ENCODE peak calls at places on chromosomes 1 and 21, in ten cellular contexts. One of them, this sample, is unnamed.

GRCh38 chr1:12591267-12591938 is 26.6 kb downstream of the DHRS3 start:
- DNase-seq in GM06990: no peak
- DNase-seq in MM.1S: no peak
- DNase-seq in PC-3: no peak
- DNase-seq in astrocyte of the spinal cord: peak
- DNase-seq in right atrium auricular region: peak
- DNase-seq in upper lobe of left lung: no peak
- DNase-seq in fibroblast of lung: peak
- DNase-seq in brain microvascular endothelial cell: no peak
- DNase-seq in BE2C: no peak
- DNase-seq in this sample: no peak

GRCh38 chr1:239247299-239247698 is 139.1 kb upstream of the CHRM3 start:
- DNase-seq in PC-3: peak
- DNase-seq in astrocyte of the spinal cord: no peak
- DNase-seq in brain microvascular endothelial cell: no peak
- DNase-seq in BE2C: no peak
- DNase-seq in GM06990: no peak
- DNase-seq in MM.1S: no peak
- DNase-seq in upper lobe of left lung: no peak
- DNase-seq in fibroblast of lung: peak
- DNase-seq in right atrium auricular region: no peak
- DNase-seq in this sample: no peak

GRCh38 chr1:153827168-153827964 is 52.2 kb downstream of the SLC27A3 start:
- DNase-seq in brain microvascular endothelial cell: no peak
- DNase-seq in BE2C: no peak
- DNase-seq in PC-3: no peak
- DNase-seq in upper lobe of left lung: no peak
- DNase-seq in GM06990: no peak
- DNase-seq in right atrium auricular region: no peak
- DNase-seq in fibroblast of lung: no peak
- DNase-seq in astrocyte of the spinal cord: no peak
- DNase-seq in MM.1S: no peak
- DNase-seq in this sample: peak

GRCh38 chr1:26697978-26698849 is 2.4 kb downstream of the ARID1A start:
- DNase-seq in upper lobe of left lung: peak
- DNase-seq in BE2C: peak
- DNase-seq in MM.1S: peak
- DNase-seq in right atrium auricular region: peak
- DNase-seq in brain microvascular endothelial cell: peak
- DNase-seq in GM06990: peak
- DNase-seq in fibroblast of lung: peak
- DNase-seq in astrocyte of the spinal cord: peak
- DNase-seq in PC-3: peak
- DNase-seq in this sample: peak

GRCh38 chr1:175009532-175009931 is 9.8 kb downstream of the CACYBP start:
- DNase-seq in GM06990: no peak
- DNase-seq in MM.1S: no peak
- DNase-seq in brain microvascular endothelial cell: no peak
- DNase-seq in upper lobe of left lung: no peak
- DNase-seq in BE2C: no peak
- DNase-seq in PC-3: no peak
- DNase-seq in astrocyte of the spinal cord: no peak
- DNase-seq in right atrium auricular region: no peak
- DNase-seq in fibroblast of lung: no peak
- DNase-seq in this sample: no peak

GRCh38 chr21:46078322-46078981 is 19.5 kb upstream of the COL6A2 start:
- DNase-seq in brain microvascular endothelial cell: no peak
- DNase-seq in fibroblast of lung: peak
- DNase-seq in MM.1S: no peak
- DNase-seq in GM06990: no peak
- DNase-seq in upper lobe of left lung: peak
- DNase-seq in BE2C: no peak
- DNase-seq in astrocyte of the spinal cord: peak
- DNase-seq in right atrium auricular region: peak
- DNase-seq in PC-3: no peak
- DNase-seq in this sample: no peak

GRCh38 chr1:115166531-115167091 is 77.3 kb upstream of the TSPAN2 start:
- DNase-seq in upper lobe of left lung: no peak
- DNase-seq in BE2C: no peak
- DNase-seq in PC-3: peak
- DNase-seq in right atrium auricular region: no peak
- DNase-seq in fibroblast of lung: peak
- DNase-seq in GM06990: no peak
- DNase-seq in astrocyte of the spinal cord: peak
- DNase-seq in MM.1S: no peak
- DNase-seq in brain microvascular endothelial cell: peak
- DNase-seq in this sample: no peak

GRCh38 chr1:186753241-186753640 is 73.0 kb upstream of the PTGS2 start:
- DNase-seq in upper lobe of left lung: no peak
- DNase-seq in right atrium auricular region: no peak
- DNase-seq in GM06990: no peak
- DNase-seq in BE2C: no peak
- DNase-seq in astrocyte of the spinal cord: no peak
- DNase-seq in MM.1S: no peak
- DNase-seq in PC-3: peak
- DNase-seq in fibroblast of lung: no peak
- DNase-seq in brain microvascular endothelial cell: no peak
- DNase-seq in this sample: no peak

GRCh38 chr1:23013657-23014056 is 2.0 kb downstream of the TEX46 start:
- DNase-seq in right atrium auricular region: no peak
- DNase-seq in GM06990: no peak
- DNase-seq in fibroblast of lung: no peak
- DNase-seq in brain microvascular endothelial cell: no peak
- DNase-seq in upper lobe of left lung: no peak
- DNase-seq in MM.1S: no peak
- DNase-seq in PC-3: peak
- DNase-seq in BE2C: no peak
- DNase-seq in astrocyte of the spinal cord: peak
- DNase-seq in this sample: peak

DNA sequence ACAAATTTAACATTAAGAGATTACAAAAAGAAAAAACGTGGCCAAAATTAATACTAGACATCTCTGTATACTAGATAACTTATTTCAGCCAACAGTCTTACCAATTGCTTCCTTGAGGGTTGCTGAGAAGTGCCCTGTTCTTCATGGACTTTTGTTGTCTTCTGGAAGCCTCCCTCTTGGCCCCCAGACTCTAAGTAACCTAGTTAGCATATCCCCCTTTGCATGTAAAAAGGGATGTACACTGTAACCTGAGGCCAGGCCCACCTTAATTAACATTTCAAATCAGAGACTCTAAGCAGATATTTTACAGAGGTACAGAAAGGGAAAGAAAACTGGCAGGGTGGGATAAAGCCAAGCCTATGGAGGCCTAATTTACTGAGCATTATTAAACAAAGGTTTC is 1047.3 kb downstream of the ADGRL2 start:
- DNase-seq in right atrium auricular region: no peak
- DNase-seq in astrocyte of the spinal cord: no peak
- DNase-seq in PC-3: no peak
- DNase-seq in BE2C: no peak
- DNase-seq in upper lobe of left lung: no peak
- DNase-seq in MM.1S: no peak
- DNase-seq in fibroblast of lung: no peak
- DNase-seq in brain microvascular endothelial cell: no peak
- DNase-seq in GM06990: no peak
- DNase-seq in this sample: no peak
- H3K4me3 ChIP-seq in right atrium auricular region: no peak
- H3K4me3 ChIP-seq in astrocyte of the spinal cord: no peak
- H3K4me3 ChIP-seq in PC-3: no peak
- H3K4me3 ChIP-seq in BE2C: no peak
- H3K4me3 ChIP-seq in upper lobe of left lung: no peak
- H3K4me3 ChIP-seq in MM.1S: no peak
- H3K4me3 ChIP-seq in fibroblast of lung: no peak
- H3K4me3 ChIP-seq in brain microvascular endothelial cell: no peak
- H3K4me3 ChIP-seq in GM06990: no peak
- H3K4me3 ChIP-seq in this sample: no peak

DNA sequence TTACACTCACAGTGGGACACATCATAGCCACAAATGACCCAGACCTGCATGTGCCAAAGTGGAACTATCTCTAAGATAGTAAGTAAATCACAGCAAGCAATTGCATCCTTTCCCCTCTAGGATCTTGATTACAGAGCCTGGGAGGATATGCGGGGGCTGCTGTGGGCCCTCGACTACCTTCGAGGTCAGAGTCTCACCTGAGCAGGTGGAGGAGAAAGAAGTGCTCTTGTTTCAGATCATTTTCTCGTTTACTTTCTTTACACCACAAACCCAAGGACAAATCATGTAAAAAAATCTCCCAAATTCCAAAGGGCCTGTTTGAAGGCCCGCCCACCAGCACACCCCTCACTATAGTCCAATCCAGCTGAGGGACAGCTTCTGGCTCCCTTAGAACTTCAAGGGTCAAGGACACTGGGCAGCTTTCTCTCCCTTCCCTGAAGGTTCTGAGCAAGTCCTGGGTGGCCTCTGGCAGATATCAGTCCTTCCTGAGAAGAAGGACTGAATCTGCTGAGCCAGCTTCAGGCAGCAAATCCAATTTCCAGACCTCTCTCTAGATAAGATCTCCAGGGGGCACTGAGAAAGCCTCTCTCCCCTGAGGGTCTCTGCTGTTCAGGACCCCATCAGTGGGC is 5.6 kb downstream of the STK40 start:
- DNase-seq in MM.1S: no peak
- DNase-seq in right atrium auricular region: no peak
- DNase-seq in astrocyte of the spinal cord: no peak
- DNase-seq in brain microvascular endothelial cell: no peak
- DNase-seq in PC-3: no peak
- DNase-seq in fibroblast of lung: no peak
- DNase-seq in upper lobe of left lung: no peak
- DNase-seq in GM06990: no peak
- DNase-seq in BE2C: no peak
- DNase-seq in this sample: no peak
- TF ChIP-seq CTCF in MM.1S: no peak
- TF ChIP-seq CTCF in right atrium auricular region: no peak
- TF ChIP-seq CTCF in astrocyte of the spinal cord: no peak
- TF ChIP-seq CTCF in brain microvascular endothelial cell: no peak
- TF ChIP-seq CTCF in PC-3: no peak
- TF ChIP-seq CTCF in fibroblast of lung: no peak
- TF ChIP-seq CTCF in upper lobe of left lung: no peak
- TF ChIP-seq CTCF in GM06990: no peak
- TF ChIP-seq CTCF in BE2C: no peak
- TF ChIP-seq CTCF in this sample: no peak

DNA sequence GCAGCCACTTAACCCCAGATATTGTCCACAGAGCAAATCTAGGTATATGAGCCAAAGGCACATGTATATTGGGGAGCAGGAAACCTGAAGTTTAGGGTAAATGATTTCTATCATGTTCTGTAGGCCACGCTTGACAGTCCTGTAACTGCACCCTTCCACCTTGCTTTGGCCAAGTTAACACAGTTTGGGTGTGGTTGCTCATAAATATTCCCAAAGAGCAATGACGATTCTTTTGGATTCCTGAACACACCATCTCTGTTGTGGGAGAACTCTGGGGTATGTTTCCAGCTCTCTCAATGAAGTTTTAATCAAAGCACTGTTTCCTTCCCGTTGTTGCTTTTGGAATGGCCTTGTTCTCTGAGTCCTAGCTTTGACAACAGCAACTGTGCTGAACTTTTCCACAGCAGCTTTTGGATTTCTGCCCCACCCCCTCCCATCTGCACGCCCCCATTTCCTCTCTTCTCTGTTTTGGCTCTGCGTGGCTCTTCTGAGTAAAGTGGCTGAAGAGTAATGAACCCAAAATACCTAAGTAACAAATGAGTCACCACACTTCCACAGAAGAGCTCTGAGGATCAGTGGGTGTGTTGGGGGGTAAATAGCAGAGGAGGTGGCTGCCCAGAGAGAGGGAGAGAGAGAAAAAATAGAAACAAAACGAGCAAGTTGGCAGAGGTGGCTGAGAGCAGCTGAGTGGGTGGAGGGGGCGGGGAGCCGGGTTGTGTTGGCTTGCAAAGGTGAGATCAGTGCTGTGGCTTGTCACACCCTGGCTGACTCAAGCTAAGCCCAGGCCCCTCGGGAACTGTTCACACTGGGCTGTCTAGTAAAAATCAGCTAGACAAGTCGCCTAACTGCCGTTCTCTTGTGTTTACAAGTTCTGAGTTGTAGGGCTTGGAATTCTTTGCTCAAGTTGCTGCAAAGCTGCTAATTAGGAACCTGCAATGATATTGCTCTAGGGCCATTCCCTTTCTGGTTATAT is 26.9 kb upstream of the RAP1A start:
- DNase-seq in GM06990: peak
- DNase-seq in BE2C: no peak
- DNase-seq in MM.1S: peak
- DNase-seq in fibroblast of lung: peak
- DNase-seq in brain microvascular endothelial cell: peak
- DNase-seq in right atrium auricular region: peak
- DNase-seq in PC-3: peak
- DNase-seq in upper lobe of left lung: peak
- DNase-seq in astrocyte of the spinal cord: peak
- DNase-seq in this sample: peak
- H3K4me3 ChIP-seq in GM06990: peak
- H3K4me3 ChIP-seq in BE2C: no peak
- H3K4me3 ChIP-seq in MM.1S: no peak
- H3K4me3 ChIP-seq in fibroblast of lung: no peak
- H3K4me3 ChIP-seq in brain microvascular endothelial cell: peak
- H3K4me3 ChIP-seq in right atrium auricular region: no peak
- H3K4me3 ChIP-seq in PC-3: peak
- H3K4me3 ChIP-seq in upper lobe of left lung: no peak
- H3K4me3 ChIP-seq in astrocyte of the spinal cord: no peak
- H3K4me3 ChIP-seq in this sample: peak

DNA sequence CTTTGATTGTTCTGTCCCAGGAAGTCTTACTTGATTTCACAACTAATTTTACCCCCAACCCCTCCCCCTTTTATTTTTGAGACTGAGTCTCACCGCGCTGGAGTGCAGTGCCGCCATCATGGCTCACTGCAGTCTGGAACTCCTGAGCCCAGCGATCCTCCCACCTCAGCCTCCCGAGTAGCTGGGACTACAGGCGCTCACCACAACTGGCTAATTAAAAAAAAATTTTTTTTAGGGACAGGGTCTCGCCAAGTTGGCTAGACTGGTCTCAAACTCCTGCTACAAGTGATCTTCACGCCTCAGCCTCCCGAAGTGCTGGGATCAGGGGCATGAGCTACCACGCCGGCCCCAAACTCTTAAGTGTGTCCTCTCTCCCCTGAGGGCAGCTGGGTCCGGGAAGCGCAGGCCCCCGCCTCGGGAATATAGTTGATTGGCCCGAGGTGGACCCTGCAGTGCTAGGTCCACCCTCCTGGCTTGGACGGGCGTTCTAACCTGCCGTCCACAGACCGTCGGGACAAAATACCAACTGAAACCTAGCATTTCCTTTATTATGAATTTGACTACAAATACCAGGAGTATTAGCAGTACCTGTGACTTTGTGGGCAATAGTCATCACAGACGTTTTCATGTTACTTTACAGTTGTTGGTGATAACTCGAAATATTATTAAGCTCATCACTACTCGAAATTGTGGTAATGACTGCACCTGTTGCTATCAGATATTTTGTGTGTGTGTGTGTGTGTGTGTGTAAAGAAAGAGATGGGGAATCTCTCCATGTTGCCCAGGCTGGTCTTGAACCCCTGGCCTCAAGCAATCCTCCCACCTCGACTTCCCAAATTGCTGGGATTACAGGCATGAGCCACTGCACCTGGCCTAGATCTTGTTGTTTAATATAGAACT is 642 bp upstream of the PARP1 start:
- DNase-seq in MM.1S: peak
- DNase-seq in PC-3: no peak
- DNase-seq in right atrium auricular region: no peak
- DNase-seq in brain microvascular endothelial cell: no peak
- DNase-seq in astrocyte of the spinal cord: no peak
- DNase-seq in upper lobe of left lung: peak
- DNase-seq in fibroblast of lung: no peak
- DNase-seq in BE2C: no peak
- DNase-seq in GM06990: peak
- DNase-seq in this sample: no peak
- TF ChIP-seq CTCF in MM.1S: no peak
- TF ChIP-seq CTCF in PC-3: no peak
- TF ChIP-seq CTCF in right atrium auricular region: no peak
- TF ChIP-seq CTCF in brain microvascular endothelial cell: no peak
- TF ChIP-seq CTCF in astrocyte of the spinal cord: no peak
- TF ChIP-seq CTCF in upper lobe of left lung: no peak
- TF ChIP-seq CTCF in fibroblast of lung: no peak
- TF ChIP-seq CTCF in BE2C: no peak
- TF ChIP-seq CTCF in GM06990: no peak
- TF ChIP-seq CTCF in this sample: no peak

This sample was measured in GM12865.